ENCODE peak calls at places on chromosomes 2 and 18, in ten cellular contexts. Y is GM12891, H is sigmoid colon, L is GM12892, V is GM23338, O is Panc1, F is stomach, B is K562, Q is prostate gland, T is breast epithelium. M is an unnamed sample.

GRCh38 chr2:68806511-68807109 is 64.6 kb downstream of the BMP10 start:
- DNase-seq in Q (no peak), T (no peak), Y (no peak), H (no peak), L (no peak), F (no peak), V (no peak), O (no peak), B (no peak), M (no peak)

GRCh38 chr2:138512672-138513071 is 11.1 kb downstream of the SPOPL start:
- DNase-seq in V (no peak), T (no peak), B (no peak), H (no peak), O (no peak), F (no peak), Q (no peak), Y (no peak), L (no peak), M (peak; percentile 17)

GRCh38 chr2:46278952-46279351 is 18.3 kb upstream of the EPAS1 start:
- DNase-seq in V (no peak), Q (no peak), Y (no peak), T (no peak), H (no peak), B (no peak), F (peak; percentile 39), L (no peak), O (no peak), M (peak; percentile 43)

GRCh38 chr18:48300463-48300961 is 108.7 kb downstream of the ZBTB7C start:
- DNase-seq in F (no peak), T (no peak), O (no peak), L (no peak), V (peak; percentile 78), Q (no peak), B (peak; percentile 10), Y (no peak), H (no peak), M (no peak)

GRCh38 chr18:30245756-30246515 is 796.6 kb downstream of the DSC3 start:
- DNase-seq in O (no peak), H (no peak), F (no peak), V (no peak), Y (no peak), B (no peak), Q (no peak), T (no peak), L (no peak), M (no peak)

GRCh38 chr18:23240609-23240930 is 105.3 kb downstream of the CABLES1 start:
- DNase-seq in Q (no peak), B (no peak), T (no peak), H (no peak), Y (no peak), L (no peak), O (no peak), V (no peak), F (no peak), M (no peak)

GRCh38 chr2:187569571-187569970 is 15.3 kb upstream of the TFPI start:
- DNase-seq in V (no peak), Y (no peak), O (no peak), H (no peak), B (no peak), L (no peak), Q (no peak), T (no peak), F (no peak), M (no peak)

GRCh38 chr2:85523906-85524566 is 14.9 kb upstream of the MAT2A start:
- DNase-seq in F (no peak), V (no peak), T (no peak), H (no peak), Y (no peak), Q (no peak), B (no peak), O (no peak), L (no peak), M (no peak)

GRCh38 chr2:133844214-133844892 is 276.1 kb upstream of the NCKAP5 start:
- DNase-seq in T (peak; percentile 43), L (peak; percentile 44), Q (peak; percentile 52), V (peak; percentile 87), F (peak; percentile 72), B (peak; percentile 74), H (peak; percentile 76), O (peak; percentile 41), Y (peak; percentile 63), M (peak; percentile 66)

GRCh38 chr2:46954951-46955571 is 39.5 kb upstream of the MCFD2 start:
- DNase-seq in Y (no peak), B (peak; percentile 38), O (no peak), V (no peak), T (peak; percentile 79), F (peak; percentile 43), L (no peak), Q (peak; percentile 22), H (peak; percentile 88), M (peak; percentile 76)

GRCh38 chr18:56246912-56247311 is 391.5 kb downstream of the TXNL1 start:
- DNase-seq in Q (no peak), Y (no peak), O (no peak), L (no peak), F (no peak), B (no peak), H (no peak), V (no peak), T (no peak), M (no peak)

GRCh38 chr2:848099-848498 is 102.5 kb upstream of the SNTG2 start:
- DNase-seq in B (no peak), V (no peak), O (no peak), Q (no peak), L (no peak), T (no peak), Y (no peak), H (no peak), F (no peak), M (no peak)

GRCh38 chr18:24989760-24990547 is 362.0 kb downstream of the ZNF521 start:
- DNase-seq in H (no peak), L (no peak), T (no peak), O (no peak), Q (no peak), V (peak; percentile 56), F (no peak), B (no peak), Y (no peak), M (peak; percentile 48)

GRCh38 chr18:59516356-59517155 is 157.5 kb upstream of the LMAN1 start:
- DNase-seq in B (peak; percentile 48), Q (no peak), H (peak; percentile 79), T (no peak), O (no peak), V (peak; percentile 41), Y (no peak), F (no peak), L (no peak), M (peak; percentile 91)

GRCh38 chr2:219289537-219290361 is 10.6 kb downstream of the DNAJB2 start:
- DNase-seq in L (no peak), V (no peak), T (peak; percentile 67), F (no peak), H (peak; percentile 89), Y (no peak), O (no peak), Q (no peak), B (peak; percentile 24), M (peak; percentile 73)
- TF ChIP-seq POLR2AphosphoS5 in L (no peak), V (no peak), T (no peak), F (peak; percentile 24), H (peak; percentile 55), Y (no peak), O (no peak), Q (peak; percentile 42), B (no peak), M (no peak)

GRCh38 chr2:181085729-181086128 is 105.3 kb downstream of the UBE2E3 start:
- DNase-seq in H (no peak), O (no peak), V (no peak), B (no peak), T (no peak), Q (no peak), F (no peak), Y (no peak), L (no peak), M (no peak)
- TF ChIP-seq POLR2AphosphoS5 in H (no peak), O (no peak), V (no peak), B (no peak), T (no peak), Q (no peak), F (no peak), Y (no peak), L (no peak), M (no peak)

DNA sequence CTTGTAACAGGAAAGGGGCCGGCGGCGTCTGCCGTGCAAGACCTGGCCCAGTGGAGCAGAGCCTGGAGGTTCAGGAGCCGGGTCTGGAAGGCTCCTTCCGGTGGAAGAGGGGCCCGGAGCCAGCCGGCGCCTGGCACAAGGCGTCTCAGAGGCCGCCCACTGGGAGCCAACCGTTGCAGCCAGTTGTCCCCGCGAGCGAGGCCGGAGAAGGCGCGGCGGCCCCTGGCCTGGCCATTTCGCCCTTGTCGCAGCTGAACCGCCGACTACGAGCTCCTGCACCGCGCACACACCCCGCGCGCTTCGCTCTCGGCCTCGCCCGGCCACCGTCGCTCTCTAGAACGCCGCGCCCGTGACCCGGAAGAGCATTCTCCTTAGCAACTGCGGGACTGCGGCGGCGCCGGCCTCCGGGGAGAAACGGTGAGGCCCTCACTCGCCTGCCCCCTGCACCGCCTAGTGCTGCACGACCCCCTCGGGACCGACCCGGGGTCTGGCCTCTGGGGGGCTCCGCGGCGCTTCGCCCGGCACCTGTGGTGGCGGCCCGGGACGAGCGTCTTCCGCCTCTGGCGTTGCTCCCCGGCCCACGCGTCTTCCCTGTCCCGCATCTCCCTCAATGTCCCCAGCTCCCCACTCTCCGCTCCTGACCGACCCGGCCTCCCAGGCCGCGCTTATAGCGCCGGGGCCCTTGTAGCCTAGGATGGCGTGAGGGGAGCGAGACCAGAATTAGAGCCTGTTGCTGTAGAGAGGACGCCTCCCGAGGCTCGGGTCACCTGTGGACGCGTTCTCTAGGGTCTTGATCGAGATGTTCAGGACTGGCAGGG is at the start of gene DIS3L2:
- DNase-seq in O (no peak), L (peak; percentile 84), H (peak; percentile 88), Q (peak; percentile 74), T (peak; percentile 55), V (peak; percentile 95), F (peak; percentile 88), B (peak; percentile 79), Y (peak; percentile 87), M (peak; percentile 82)
- TF ChIP-seq POLR2AphosphoS5 in O (peak; percentile 85), L (peak; percentile 80), H (peak; percentile 88), Q (peak; percentile 90), T (peak; percentile 82), V (peak; percentile 69), F (peak; percentile 93), B (no peak), Y (peak; percentile 45), M (peak; percentile 82)

GRCh38 chr2:231592636-231593145 is at the start of gene TEX44:
- DNase-seq in Q (no peak), V (no peak), T (no peak), B (no peak), Y (no peak), H (no peak), F (no peak), L (no peak), O (no peak), M (no peak)

GRCh38 chr2:231600619-231601355 is 8.1 kb downstream of the TEX44 start:
- DNase-seq in V (no peak), F (no peak), Y (no peak), L (no peak), H (no peak), T (no peak), Q (peak; percentile 46), O (no peak), B (no peak), M (no peak)

GRCh38 chr2:231593666-231594065 is 1.0 kb downstream of the TEX44 start:
- DNase-seq in L (no peak), V (no peak), H (no peak), T (no peak), O (no peak), Y (no peak), Q (no peak), B (no peak), F (no peak), M (no peak)

GRCh38 chr2:231597627-231598026 is 5.0 kb downstream of the TEX44 start:
- DNase-seq in L (no peak), F (no peak), T (no peak), O (no peak), V (no peak), Q (no peak), H (no peak), B (no peak), Y (no peak), M (no peak)

GRCh38 chr2:231597014-231597611 is 4.4 kb downstream of the TEX44 start:
- DNase-seq in Q (no peak), V (no peak), O (no peak), T (peak; percentile 32), Y (peak; percentile 63), F (no peak), H (no peak), B (no peak), L (no peak), M (no peak)
- TF ChIP-seq POLR2AphosphoS5 in Q (no peak), V (no peak), O (no peak), T (no peak), Y (no peak), F (peak; percentile 18), H (no peak), B (no peak), L (no peak), M (no peak)

M was measured in endothelial cell of umbilical vein.